ENCODE peak calls at places on chromosomes 5 and 9, in six cellular contexts. H, A, N, M, F and V are unnamed samples.

GRCh38 chr5:176711883-176712282 is 64.6 kb downstream of the TSPAN17 start:
- DNase-seq in H (no peak), A (no peak), N (no peak), M (no peak), F (no peak), V (no peak)

GRCh38 chr5:14942212-14942611 is 70.6 kb upstream of the ANKH start:
- DNase-seq in H (peak), A (no peak), N (no peak), M (no peak), F (no peak), V (no peak)

GRCh38 chr5:126416266-126416925 is 6.8 kb upstream of the GRAMD2B start:
- DNase-seq in H (no peak), A (no peak), N (no peak), M (no peak), F (no peak), V (no peak)

GRCh38 chr9:74025402-74025894 is 471.7 kb upstream of the RORB start:
- DNase-seq in H (no peak), A (no peak), N (no peak), M (no peak), F (no peak), V (peak)

GRCh38 chr5:67681703-67682102 is 485.1 kb upstream of the CD180 start:
- DNase-seq in H (no peak), A (no peak), N (no peak), M (no peak), F (no peak), V (no peak)

GRCh38 chr9:115941561-115942315 is 211.9 kb upstream of the PAPPA start:
- DNase-seq in H (no peak), A (no peak), N (no peak), M (no peak), F (peak), V (peak)

GRCh38 chr9:87085073-87085472 is 137.8 kb upstream of the GAS1 start:
- DNase-seq in H (no peak), A (no peak), N (no peak), M (no peak), F (no peak), V (no peak)

GRCh38 chr9:124133752-124134151 is 122.2 kb downstream of the LHX2 start:
- DNase-seq in H (no peak), A (peak), N (no peak), M (no peak), F (peak), V (peak)

GRCh38 chr5:52798952-52799351 is 11.2 kb downstream of the ITGA1 start:
- DNase-seq in H (no peak), A (no peak), N (no peak), M (no peak), F (no peak), V (no peak)

GRCh38 chr9:32627394-32627954 is 8.0 kb downstream of the TAF1L start:
- DNase-seq in H (no peak), A (no peak), N (peak), M (no peak), F (no peak), V (no peak)

GRCh38 chr5:176466245-176466871 is 18.2 kb downstream of the FAF2 start:
- DNase-seq in H (no peak), A (no peak), N (peak), M (no peak), F (peak), V (peak)

GRCh38 chr5:5804834-5805233 is 382.4 kb downstream of the ICE1 start:
- DNase-seq in H (no peak), A (no peak), N (no peak), M (no peak), F (no peak), V (no peak)

GRCh38 chr5:173451031-173451430 is 122.8 kb upstream of the STC2 start:
- DNase-seq in H (peak), A (peak), N (no peak), M (peak), F (peak), V (no peak)

GRCh38 chr5:56900395-56900794 is 9.0 kb upstream of the SETD9 start:
- DNase-seq in H (no peak), A (no peak), N (no peak), M (no peak), F (peak), V (no peak)

GRCh38 chr5:123429993-123430392 is 6.8 kb upstream of the CEP120 start:
- DNase-seq in H (no peak), A (no peak), N (peak), M (no peak), F (peak), V (peak)

GRCh38 chr9:19925674-19926503 is 137.1 kb upstream of the SLC24A2 start:
- DNase-seq in H (peak), A (peak), N (peak), M (peak), F (peak), V (peak)

GRCh38 chr5:37055383-37055990 is 178.9 kb downstream of the NIPBL start:
- DNase-seq in H (no peak), A (no peak), N (no peak), M (no peak), F (no peak), V (no peak)

GRCh38 chr5:137572042-137572695 is 73.0 kb upstream of the SPOCK1 start:
- DNase-seq in H (no peak), A (no peak), N (no peak), M (no peak), F (no peak), V (peak)

GRCh38 chr9:107487521-107488399 is 1.8 kb downstream of the KLF4 start:
- DNase-seq in H (peak), A (peak), N (peak), M (peak), F (no peak), V (peak)

GRCh38 chr5:1167728-1168709 is 33.4 kb upstream of the SLC6A19 start:
- DNase-seq in H (peak), A (peak), N (peak), M (peak), F (peak), V (peak)

GRCh38 chr5:38738898-38739743 is 106.7 kb upstream of the OSMR start:
- DNase-seq in H (no peak), A (no peak), N (no peak), M (no peak), F (no peak), V (peak)

GRCh38 chr5:156824800-156825199 is 25.3 kb upstream of the PPP1R2B start:
- DNase-seq in H (peak), A (peak), N (no peak), M (peak), F (peak), V (peak)

GRCh38 chr5:75052461-75053285 is at the start of gene GCNT4:
- DNase-seq in H (peak), A (peak), N (no peak), M (peak), F (peak), V (peak)

GRCh38 chr9:16515879-16516289 is 354.6 kb downstream of the BNC2 start:
- DNase-seq in H (no peak), A (peak), N (no peak), M (no peak), F (peak), V (peak)

GRCh38 chr5:180090098-180090768 is 18.7 kb upstream of the RNF130 start:
- DNase-seq in H (peak), A (peak), N (no peak), M (peak), F (peak), V (peak)

GRCh38 chr5:27845248-27845647 is 806.9 kb upstream of the CDH9 start:
- DNase-seq in H (no peak), A (no peak), N (no peak), M (no peak), F (no peak), V (peak)

GRCh38 chr5:132072070-132072469 is 1.5 kb upstream of the CSF2 start:
- DNase-seq in H (no peak), A (no peak), N (no peak), M (no peak), F (no peak), V (no peak)

GRCh38 chr5:1220831-1221230 is 4.3 kb upstream of the SLC6A18 start:
- DNase-seq in H (no peak), A (no peak), N (no peak), M (no peak), F (no peak), V (no peak)

GRCh38 chr5:77851229-77852067 is 75.3 kb upstream of the TBCA start:
- DNase-seq in H (peak), A (peak), N (no peak), M (no peak), F (peak), V (peak)

GRCh38 chr5:51651476-51651875 is 268.2 kb downstream of the ISL1 start:
- DNase-seq in H (no peak), A (no peak), N (no peak), M (no peak), F (no peak), V (no peak)

GRCh38 chr9:21994526-21994995 is at the start of gene CDKN2B-AS1:
- DNase-seq in H (peak), A (peak), N (peak), M (no peak), F (peak), V (peak)

GRCh38 chr9:89078860-89079259 is 87.6 kb downstream of the S1PR3 start:
- DNase-seq in H (no peak), A (no peak), N (no peak), M (no peak), F (peak), V (peak)

GRCh38 chr9:89080193-89080592 is 88.9 kb downstream of the S1PR3 start:
- DNase-seq in H (no peak), A (no peak), N (no peak), M (no peak), F (peak), V (peak)

GRCh38 chr9:89079421-89079820 is 88.2 kb downstream of the S1PR3 start:
- DNase-seq in H (no peak), A (no peak), N (no peak), M (no peak), F (peak), V (peak)

GRCh38 chr9:89077519-89077918 is 86.3 kb downstream of the S1PR3 start:
- DNase-seq in H (no peak), A (no peak), N (no peak), M (no peak), F (no peak), V (no peak)

DNA sequence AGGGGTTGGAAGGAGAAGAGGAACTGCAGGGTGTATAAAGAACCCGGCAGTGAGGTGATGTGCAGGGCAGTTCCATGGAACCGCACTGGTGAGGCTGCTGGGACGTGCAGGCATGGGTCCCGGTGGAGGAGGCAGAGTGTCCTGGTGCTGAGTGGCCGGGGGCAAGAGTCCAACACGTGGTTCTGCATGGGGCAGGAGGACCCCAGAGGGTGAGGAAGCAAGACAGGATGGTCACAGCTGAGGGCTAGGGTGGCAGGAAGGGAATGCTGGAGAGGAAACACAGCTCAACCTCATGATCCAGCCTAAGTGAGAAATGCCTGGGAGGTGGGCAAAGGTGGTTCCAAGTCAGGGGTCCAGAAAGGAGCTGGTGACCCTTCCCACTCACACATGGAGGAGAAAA is 87.2 kb downstream of the S1PR3 start:
- DNase-seq in H (no peak), A (no peak), N (no peak), M (no peak), F (no peak), V (no peak)
- H3K4me2 ChIP-seq in H (no peak), A (no peak), N (no peak), M (no peak), F (no peak), V (peak)

DNA sequence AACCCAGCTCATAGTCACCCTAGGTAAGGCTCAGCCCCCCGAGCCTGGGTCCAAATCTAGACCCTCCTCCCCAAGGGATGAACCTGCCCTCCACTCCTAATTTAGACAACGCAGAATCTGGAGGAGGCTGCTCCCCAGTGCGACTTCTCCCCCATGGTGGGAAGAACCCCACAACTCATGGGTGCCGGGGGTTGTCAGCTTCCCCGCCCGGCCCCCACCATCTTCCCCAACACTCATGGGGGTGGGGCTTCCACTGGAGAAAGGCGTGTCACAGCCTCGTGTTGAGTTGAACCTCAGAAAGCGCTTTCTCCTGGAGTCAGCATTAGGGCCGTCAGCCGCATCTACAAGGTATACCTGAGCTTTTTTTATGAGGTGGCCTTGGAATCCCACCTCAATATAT is 66.9 kb downstream of the IRX2 start:
- DNase-seq in H (no peak), A (no peak), N (no peak), M (no peak), F (no peak), V (no peak)
- H3K27ac ChIP-seq in H (no peak), A (no peak), N (no peak), M (no peak), F (no peak), V (no peak)

DNA sequence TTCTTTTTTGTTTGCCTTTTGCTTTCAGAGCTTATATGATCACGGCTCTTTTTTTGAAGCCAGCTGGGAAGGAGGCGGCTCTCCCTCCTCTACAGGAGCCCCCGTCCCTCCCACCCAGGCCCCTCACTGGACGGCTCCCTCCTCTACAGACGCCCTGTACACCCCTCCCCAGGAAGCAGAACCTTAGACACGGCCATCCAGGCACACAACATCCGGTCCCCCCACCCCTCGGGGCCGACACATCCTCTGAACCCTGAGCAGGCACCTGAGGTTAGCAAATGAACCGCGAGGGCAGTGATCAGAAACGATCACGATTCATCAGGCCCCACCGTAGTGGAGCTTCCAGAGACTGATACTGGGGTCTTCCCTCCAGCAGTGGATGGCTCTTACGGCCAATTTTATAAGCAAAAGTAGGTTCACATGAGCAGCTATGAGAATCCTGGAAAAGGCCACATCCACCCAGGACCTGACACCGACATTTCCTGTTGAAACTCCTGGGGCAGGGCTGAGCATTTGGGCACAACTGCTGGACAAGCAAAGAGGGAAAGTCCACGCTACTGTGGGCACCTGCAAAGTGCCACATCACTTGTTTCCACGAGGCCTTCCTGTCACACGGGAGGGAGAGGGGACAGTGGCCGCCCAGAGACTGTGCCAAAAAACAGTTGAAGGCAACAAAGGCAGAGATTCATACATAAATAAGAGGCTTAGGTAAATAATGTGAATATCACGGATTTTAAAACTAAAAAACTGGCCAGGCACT is 78.9 kb downstream of the SEMA4D start:
- DNase-seq in H (no peak), A (no peak), N (no peak), M (no peak), F (no peak), V (no peak)
- H3K4me3 ChIP-seq in H (no peak), A (no peak), N (no peak), M (no peak), F (no peak), V (no peak)

GRCh38 chr5:178861627-178862026 is 1.9 kb downstream of the ZNF354B start:
- DNase-seq in H (no peak), A (no peak), N (no peak), M (no peak), F (no peak), V (no peak)
- H3K4me2 ChIP-seq in H (peak), A (no peak), N (no peak), M (no peak), F (no peak), V (peak)